ENCODE peak calls at places on chromosomes 16 and 17, in four cellular contexts. R is ovary, F is prostate gland, D is body of pancreas. K is an unnamed sample.

GRCh38 chr16:57994778-57995177 is 5.7 kb downstream of the ZNF319 start:
- DNase-seq in D (peak; percentile 57), R (no peak), F (no peak), K (no peak)

GRCh38 chr16:85369060-85369459 is 244.1 kb upstream of the GSE1 start:
- DNase-seq in F (no peak), D (no peak), R (no peak), K (no peak)

GRCh38 chr17:4433515-4434031 is at the start of gene SPNS3:
- DNase-seq in D (no peak), F (no peak), R (no peak), K (no peak)

GRCh38 chr17:3659541-3660111 is 8.8 kb downstream of the TAX1BP3 start:
- DNase-seq in R (peak; percentile 91), D (peak; percentile 31), F (peak; percentile 62), K (no peak)

GRCh38 chr17:19486351-19487008 is 47.2 kb upstream of the SLC47A1 start:
- DNase-seq in F (no peak), D (no peak), R (no peak), K (peak; percentile 24)

GRCh38 chr17:7146115-7146514 is 31.5 kb upstream of the ASGR2 start:
- DNase-seq in F (no peak), D (no peak), R (no peak), K (no peak)

GRCh38 chr17:80793421-80793820 is 198.2 kb upstream of the CHMP6 start:
- DNase-seq in D (no peak), F (no peak), R (no peak), K (no peak)

GRCh38 chr17:36131931-36132330 is 28.3 kb downstream of the CCL4 start:
- DNase-seq in D (no peak), R (no peak), F (no peak), K (no peak)

GRCh38 chr17:79936661-79937434 is 97.6 kb upstream of the CBX4 start:
- DNase-seq in R (no peak), F (no peak), D (no peak), K (no peak)

GRCh38 chr17:74532115-74532514 is 840 bp upstream of the CD300LB start:
- DNase-seq in D (peak; percentile 19), F (no peak), R (no peak), K (no peak)

GRCh38 chr17:13884347-13884746 is 185.0 kb upstream of the COX10 start:
- DNase-seq in F (no peak), R (no peak), D (no peak), K (no peak)

GRCh38 chr17:37476431-37477130 is 13.1 kb upstream of the DUSP14 start:
- DNase-seq in R (no peak), D (no peak), F (peak; percentile 82), K (no peak)

GRCh38 chr17:77242118-77242800 is 101.5 kb downstream of the SEC14L1 start:
- DNase-seq in R (no peak), D (peak; percentile 26), F (no peak), K (no peak)

GRCh38 chr17:83136931-83137330 is 57.5 kb downstream of the METRNL start:
- DNase-seq in R (no peak), D (no peak), F (no peak), K (peak; percentile 12)

GRCh38 chr17:6018788-6019187 is 51.4 kb upstream of the WSCD1 start:
- DNase-seq in F (no peak), R (no peak), D (no peak), K (no peak)

GRCh38 chr17:78355045-78355641 is 4.7 kb downstream of the SOCS3 start:
- DNase-seq in F (no peak), R (no peak), D (no peak), K (no peak)

GRCh38 chr16:85347213-85347591 is 234.9 kb upstream of the CIBAR2 start:
- DNase-seq in R (no peak), F (peak; percentile 36), D (no peak), K (no peak)

GRCh38 chr16:70692481-70693203 is 6.8 kb upstream of the MTSS2 start:
- DNase-seq in D (no peak), F (no peak), R (no peak), K (peak; percentile 71)

GRCh38 chr16:30381351-30382041 is 865 bp downstream of the SEPTIN1 start:
- DNase-seq in D (no peak), F (no peak), R (no peak), K (no peak)

GRCh38 chr17:61201211-61201610 is 198.4 kb upstream of the TBX2 start:
- DNase-seq in R (no peak), D (no peak), F (no peak), K (no peak)

GRCh38 chr16:82085380-82085779 is 50.3 kb downstream of the HSD17B2 start:
- DNase-seq in D (no peak), R (no peak), F (no peak), K (no peak)

GRCh38 chr17:80259642-80260535 is 763 bp upstream of the RNF213 start:
- DNase-seq in D (peak; percentile 77), F (peak; percentile 60), R (peak; percentile 70), K (peak; percentile 78)

GRCh38 chr17:38868095-38868967 is 1.5 kb upstream of the LASP1 start:
- DNase-seq in F (no peak), D (peak; percentile 51), R (peak; percentile 59), K (no peak)

GRCh38 chr17:49508891-49509587 is 13.9 kb downstream of the NGFR start:
- DNase-seq in D (no peak), R (no peak), F (no peak), K (no peak)

GRCh38 chr17:19338031-19338990 is 24.2 kb downstream of the B9D1 start:
- DNase-seq in D (peak; percentile 89), F (peak; percentile 75), R (no peak), K (peak; percentile 69)

GRCh38 chr16:51953541-51953940 is 593.4 kb downstream of the TOX3 start:
- DNase-seq in D (no peak), F (no peak), R (no peak), K (no peak)

GRCh38 chr17:14316131-14316854 is 15.4 kb downstream of the HS3ST3B1 start:
- DNase-seq in D (no peak), R (no peak), F (no peak), K (no peak)

GRCh38 chr17:39062846-39063680 is 88.4 kb downstream of the PLXDC1 start:
- DNase-seq in F (peak; percentile 13), D (no peak), R (no peak), K (no peak)

GRCh38 chr16:50878536-50878935 is 136.7 kb downstream of the CYLD start:
- DNase-seq in R (no peak), F (no peak), D (no peak), K (no peak)

GRCh38 chr17:43701318-43701743 is 39.6 kb upstream of the MEOX1 start:
- DNase-seq in D (no peak), R (no peak), F (no peak), K (peak; percentile 43)

GRCh38 chr17:57782642-57783337 is 37.7 kb upstream of the CCDC182 start:
- DNase-seq in R (peak; percentile 9), D (no peak), F (no peak), K (peak; percentile 47)

GRCh38 chr16:35252356-35252936 is 1793.0 kb downstream of the TP53TG3F start:
- DNase-seq in D (no peak), R (no peak), F (no peak), K (no peak)

GRCh38 chr17:58995247-58995940 is 111.3 kb downstream of the TRIM37 start:
- DNase-seq in R (no peak), D (no peak), F (no peak), K (no peak)

GRCh38 chr17:58487589-58488427 is at the start of gene HSF5:
- DNase-seq in D (peak; percentile 22), F (no peak), R (no peak), K (peak; percentile 92)

GRCh38 chr17:31094600-31095238 is at the start of gene NF1:
- DNase-seq in F (peak; percentile 95), D (peak; percentile 98), R (peak; percentile 97), K (peak; percentile 99)

GRCh38 chr17:31092475-31093064 is 2.2 kb upstream of the NF1 start:
- DNase-seq in D (no peak), R (no peak), F (no peak), K (no peak)

GRCh38 chr17:31093866-31094599 is 744 bp upstream of the NF1 start:
- DNase-seq in D (peak; percentile 56), R (no peak), F (no peak), K (no peak)

GRCh38 chr17:31096106-31096436 is 1.3 kb downstream of the NF1 start:
- DNase-seq in F (no peak), D (no peak), R (no peak), K (no peak)

GRCh38 chr17:31095239-31096105 is 695 bp downstream of the NF1 start:
- DNase-seq in F (peak; percentile 33), R (peak; percentile 67), D (peak; percentile 59), K (peak; percentile 37)
- TF ChIP-seq POLR2A in F (peak; percentile 12), R (no peak), D (no peak), K (no peak)

GRCh38 chr16:8868272-8869211 is at the start of gene CARHSP1:
- DNase-seq in R (peak; percentile 85), D (peak; percentile 88), F (peak; percentile 87), K (peak; percentile 88)
- TF ChIP-seq POLR2A in R (peak; percentile 51), D (peak; percentile 63), F (peak; percentile 89), K (peak; percentile 69)

DNA sequence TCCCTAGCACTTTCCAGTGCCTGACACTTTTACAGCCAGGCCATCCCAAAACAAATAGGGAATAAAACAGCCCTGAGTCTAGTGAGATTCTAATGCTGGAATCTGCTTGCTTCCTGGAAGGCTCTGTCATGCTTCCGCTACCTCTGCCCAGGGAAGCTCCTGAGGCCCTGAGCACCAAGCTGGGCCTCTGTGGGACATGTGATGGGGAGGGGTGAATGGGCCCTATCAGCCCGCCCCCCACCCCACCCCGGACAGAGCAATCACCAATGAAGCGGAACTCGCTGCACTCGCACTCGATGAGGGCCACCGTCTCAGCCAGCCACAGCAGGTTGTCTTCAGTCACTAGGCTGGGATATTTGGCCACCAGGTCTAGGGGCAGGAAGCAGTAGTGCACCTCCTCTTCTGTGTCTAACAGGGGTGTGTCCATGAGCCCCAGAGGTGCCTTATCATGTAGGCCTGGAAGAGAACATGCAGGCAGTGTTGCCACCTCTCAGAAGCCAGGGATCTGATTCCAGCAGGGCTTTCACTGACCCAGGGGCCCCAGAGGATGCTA is 23.6 kb downstream of the KCTD19 start:
- DNase-seq in F (no peak), D (no peak), R (no peak), K (no peak)
- TF ChIP-seq POLR2A in F (no peak), D (no peak), R (no peak), K (no peak)

DNA sequence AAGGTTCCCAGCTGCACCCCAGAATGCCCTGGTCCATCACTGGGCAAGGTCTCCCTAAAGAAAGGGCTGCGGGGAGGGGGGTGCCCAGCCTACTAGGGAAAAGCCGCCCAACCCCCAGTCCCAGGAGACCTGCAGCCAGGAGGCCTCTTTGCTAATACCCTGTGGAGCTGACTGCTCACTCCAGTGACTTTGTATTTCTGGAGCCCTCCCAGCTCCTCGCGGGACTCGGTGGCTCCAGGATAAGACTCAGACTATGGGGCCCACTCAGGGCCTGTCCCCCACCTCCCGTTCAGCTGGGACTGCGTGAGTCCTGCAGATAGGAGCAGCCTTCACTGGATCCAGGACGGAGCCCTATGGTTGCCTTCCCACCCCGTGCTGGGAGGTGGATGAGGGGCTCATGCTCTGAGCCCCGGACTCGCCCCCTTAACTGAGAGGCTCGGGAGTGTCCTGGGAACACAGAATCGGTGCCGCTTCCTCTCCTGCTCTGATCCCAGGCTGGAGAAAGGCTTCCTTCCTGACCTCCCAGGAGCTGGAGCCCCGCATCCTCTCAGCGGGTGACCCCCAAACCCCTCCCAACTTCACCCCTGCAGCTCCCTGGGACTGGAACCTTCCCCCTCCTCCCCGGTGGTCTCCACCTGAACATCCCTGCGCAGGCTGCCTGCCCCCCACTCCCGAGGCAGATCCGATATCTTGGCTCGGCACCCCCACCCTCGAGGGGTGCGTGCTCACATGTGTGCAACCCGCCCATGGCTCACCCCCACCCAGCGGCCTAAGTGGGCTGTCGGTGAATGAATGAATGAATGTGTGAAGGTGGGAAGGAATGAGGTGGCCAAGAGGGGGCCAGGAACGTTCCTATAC is 40.0 kb downstream of the SLC7A5 start:
- DNase-seq in R (no peak), F (no peak), D (no peak), K (no peak)
- TF ChIP-seq POLR2A in R (no peak), F (no peak), D (no peak), K (no peak)